ENCODE peak calls at places on chromosomes 11 and 22, in ten cellular contexts. I, Q, A, D, H, B, J, K, O and L are unnamed samples.

GRCh38 chr11:8101421-8101820 is 20.4 kb downstream of the TUB start:
- DNase-seq in I (no peak), Q (no peak), A (no peak), D (no peak), H (no peak), B (no peak), J (no peak), K (peak), O (no peak), L (no peak)

GRCh38 chr22:33659423-33659822 is 260.9 kb downstream of the LARGE1 start:
- DNase-seq in I (no peak), Q (no peak), A (no peak), D (no peak), H (no peak), B (no peak), J (no peak), K (peak), O (no peak), L (no peak)

GRCh38 chr11:57885298-57886035 is 123.9 kb downstream of the CTNND1 start:
- DNase-seq in I (peak), Q (peak), A (peak), D (no peak), H (no peak), B (peak), J (no peak), K (no peak), O (no peak), L (no peak)

GRCh38 chr11:44741976-44742375 is 15.2 kb downstream of the TSPAN18 start:
- DNase-seq in I (no peak), Q (no peak), A (no peak), D (no peak), H (no peak), B (no peak), J (no peak), K (no peak), O (no peak), L (no peak)

GRCh38 chr22:31896472-31896871 is 47.9 kb upstream of the YWHAH start:
- DNase-seq in I (no peak), Q (no peak), A (no peak), D (no peak), H (no peak), B (no peak), J (no peak), K (no peak), O (no peak), L (no peak)

GRCh38 chr11:17276236-17277023 is at the start of gene NUCB2:
- DNase-seq in I (peak), Q (peak), A (peak), D (peak), H (peak), B (peak), J (peak), K (peak), O (peak), L (peak)

GRCh38 chr22:22121445-22121844 is 123.1 kb upstream of the VPREB1 start:
- DNase-seq in I (no peak), Q (no peak), A (no peak), D (no peak), H (no peak), B (no peak), J (no peak), K (no peak), O (no peak), L (no peak)

GRCh38 chr11:7593476-7593875 is 79.7 kb downstream of the PPFIBP2 start:
- DNase-seq in I (no peak), Q (no peak), A (no peak), D (no peak), H (no peak), B (no peak), J (no peak), K (no peak), O (no peak), L (no peak)

GRCh38 chr11:102583437-102583836 is 41.7 kb downstream of the MMP20 start:
- DNase-seq in I (no peak), Q (no peak), A (no peak), D (no peak), H (no peak), B (no peak), J (no peak), K (no peak), O (no peak), L (no peak)

GRCh38 chr11:84685149-84685548 is 942.0 kb downstream of the DLG2 start:
- DNase-seq in I (no peak), Q (no peak), A (no peak), D (no peak), H (no peak), B (no peak), J (no peak), K (no peak), O (no peak), L (no peak)

GRCh38 chr22:20052309-20053250 is 27.5 kb upstream of the DGCR8 start:
- DNase-seq in I (no peak), Q (no peak), A (no peak), D (no peak), H (no peak), B (no peak), J (no peak), K (no peak), O (no peak), L (no peak)

GRCh38 chr11:99818991-99819390 is 798.2 kb downstream of the CNTN5 start:
- DNase-seq in I (no peak), Q (no peak), A (no peak), D (no peak), H (no peak), B (no peak), J (no peak), K (no peak), O (no peak), L (no peak)

GRCh38 chr11:122664188-122664587 is 8.7 kb downstream of the UBASH3B start:
- DNase-seq in I (no peak), Q (no peak), A (no peak), D (no peak), H (no peak), B (no peak), J (no peak), K (no peak), O (no peak), L (no peak)

GRCh38 chr22:36741968-36742367 is 34.0 kb downstream of the IFT27 start:
- DNase-seq in I (no peak), Q (no peak), A (no peak), D (no peak), H (no peak), B (no peak), J (no peak), K (peak), O (no peak), L (no peak)

GRCh38 chr11:77819921-77820564 is 479 bp downstream of the RSF1 start:
- DNase-seq in I (peak), Q (peak), A (no peak), D (no peak), H (peak), B (peak), J (no peak), K (peak), O (peak), L (peak)

GRCh38 chr11:69211540-69212120 is 55.9 kb downstream of the SMIM38 start:
- DNase-seq in I (no peak), Q (no peak), A (no peak), D (no peak), H (no peak), B (no peak), J (no peak), K (peak), O (no peak), L (no peak)

GRCh38 chr11:43861141-43861540 is 19.5 kb upstream of the ALKBH3 start:
- DNase-seq in I (no peak), Q (no peak), A (no peak), D (no peak), H (no peak), B (no peak), J (no peak), K (no peak), O (no peak), L (no peak)

GRCh38 chr11:45573728-45574127 is 91.7 kb downstream of the CHST1 start:
- DNase-seq in I (no peak), Q (no peak), A (no peak), D (no peak), H (no peak), B (no peak), J (no peak), K (no peak), O (no peak), L (no peak)

GRCh38 chr22:39170825-39171622 is 18.5 kb upstream of the CBX7 start:
- DNase-seq in I (peak), Q (peak), A (peak), D (peak), H (peak), B (peak), J (peak), K (peak), O (peak), L (peak)

GRCh38 chr22:50262460-50262911 is 1.0 kb upstream of the MAPK12 start:
- DNase-seq in I (peak), Q (peak), A (no peak), D (no peak), H (peak), B (peak), J (no peak), K (no peak), O (no peak), L (no peak)

GRCh38 chr11:76794371-76795284 is 11.5 kb downstream of the TSKU start:
- DNase-seq in I (no peak), Q (no peak), A (no peak), D (no peak), H (no peak), B (no peak), J (no peak), K (no peak), O (no peak), L (no peak)

GRCh38 chr11:73048446-73048845 is 93.7 kb downstream of the FCHSD2 start:
- DNase-seq in I (no peak), Q (no peak), A (no peak), D (no peak), H (no peak), B (no peak), J (no peak), K (no peak), O (no peak), L (no peak)